ENCODE peak calls at places on chromosomes 7 and 10, in nine cellular contexts. One of them, this sample, is unnamed.

GRCh38 chr10:119290301-119291036 is 83.1 kb downstream of the GRK5 start:
- DNase-seq in SK-N-SH: no peak
- DNase-seq in left ventricle myocardium inferior: no peak
- DNase-seq in Panc1: no peak
- DNase-seq in psoas muscle: no peak
- DNase-seq in thoracic aorta: no peak
- DNase-seq in AG04450: no peak
- DNase-seq in ovary: no peak
- DNase-seq in GM12878: no peak
- DNase-seq in this sample: no peak

GRCh38 chr7:141220263-141220662 is 146.4 kb downstream of the TMEM178B start:
- DNase-seq in SK-N-SH: peak; percentile 86
- DNase-seq in left ventricle myocardium inferior: no peak
- DNase-seq in Panc1: no peak
- DNase-seq in psoas muscle: no peak
- DNase-seq in thoracic aorta: no peak
- DNase-seq in AG04450: no peak
- DNase-seq in ovary: no peak
- DNase-seq in GM12878: no peak
- DNase-seq in this sample: no peak

GRCh38 chr7:8435120-8435519 is 1.7 kb downstream of the NXPH1 start:
- DNase-seq in SK-N-SH: no peak
- DNase-seq in left ventricle myocardium inferior: no peak
- DNase-seq in Panc1: no peak
- DNase-seq in psoas muscle: no peak
- DNase-seq in thoracic aorta: no peak
- DNase-seq in AG04450: no peak
- DNase-seq in ovary: no peak
- DNase-seq in GM12878: no peak
- DNase-seq in this sample: no peak

GRCh38 chr10:127117125-127117524 is 79.3 kb downstream of the INSYN2A start:
- DNase-seq in SK-N-SH: no peak
- DNase-seq in left ventricle myocardium inferior: peak; percentile 59
- DNase-seq in Panc1: no peak
- DNase-seq in psoas muscle: peak; percentile 47
- DNase-seq in thoracic aorta: no peak
- DNase-seq in AG04450: peak; percentile 13
- DNase-seq in ovary: peak; percentile 62
- DNase-seq in GM12878: no peak
- DNase-seq in this sample: no peak

GRCh38 chr10:122085423-122085911 is 96.5 kb downstream of the TACC2 start:
- DNase-seq in SK-N-SH: no peak
- DNase-seq in left ventricle myocardium inferior: no peak
- DNase-seq in Panc1: no peak
- DNase-seq in psoas muscle: no peak
- DNase-seq in thoracic aorta: no peak
- DNase-seq in AG04450: no peak
- DNase-seq in ovary: no peak
- DNase-seq in GM12878: no peak
- DNase-seq in this sample: no peak

GRCh38 chr10:115921795-115922194 is 351.2 kb downstream of the GFRA1 start:
- DNase-seq in SK-N-SH: no peak
- DNase-seq in left ventricle myocardium inferior: no peak
- DNase-seq in Panc1: no peak
- DNase-seq in psoas muscle: no peak
- DNase-seq in thoracic aorta: no peak
- DNase-seq in AG04450: no peak
- DNase-seq in ovary: no peak
- DNase-seq in GM12878: no peak
- DNase-seq in this sample: no peak

GRCh38 chr7:91685544-91685943 is 195.0 kb downstream of the MTERF1 start:
- DNase-seq in SK-N-SH: no peak
- DNase-seq in left ventricle myocardium inferior: no peak
- DNase-seq in Panc1: no peak
- DNase-seq in psoas muscle: no peak
- DNase-seq in thoracic aorta: no peak
- DNase-seq in AG04450: no peak
- DNase-seq in ovary: no peak
- DNase-seq in GM12878: no peak
- DNase-seq in this sample: no peak

GRCh38 chr10:12823361-12823760 is 178.2 kb downstream of the CCDC3 start:
- DNase-seq in SK-N-SH: no peak
- DNase-seq in left ventricle myocardium inferior: no peak
- DNase-seq in Panc1: no peak
- DNase-seq in psoas muscle: no peak
- DNase-seq in thoracic aorta: no peak
- DNase-seq in AG04450: no peak
- DNase-seq in ovary: no peak
- DNase-seq in GM12878: no peak
- DNase-seq in this sample: no peak

GRCh38 chr7:151940048-151940845 is 16.0 kb upstream of the GALNTL5 start:
- DNase-seq in SK-N-SH: peak; percentile 57
- DNase-seq in left ventricle myocardium inferior: peak; percentile 39
- DNase-seq in Panc1: peak; percentile 50
- DNase-seq in psoas muscle: peak; percentile 49
- DNase-seq in thoracic aorta: no peak
- DNase-seq in AG04450: no peak
- DNase-seq in ovary: no peak
- DNase-seq in GM12878: no peak
- DNase-seq in this sample: no peak

GRCh38 chr10:6101181-6101580 is 12.3 kb downstream of the RBM17 start:
- DNase-seq in SK-N-SH: no peak
- DNase-seq in left ventricle myocardium inferior: no peak
- DNase-seq in Panc1: no peak
- DNase-seq in psoas muscle: no peak
- DNase-seq in thoracic aorta: no peak
- DNase-seq in AG04450: no peak
- DNase-seq in ovary: no peak
- DNase-seq in GM12878: no peak
- DNase-seq in this sample: no peak

GRCh38 chr10:7464703-7465102 is 53.9 kb upstream of the SFMBT2 start:
- DNase-seq in SK-N-SH: no peak
- DNase-seq in left ventricle myocardium inferior: no peak
- DNase-seq in Panc1: no peak
- DNase-seq in psoas muscle: no peak
- DNase-seq in thoracic aorta: no peak
- DNase-seq in AG04450: no peak
- DNase-seq in ovary: peak; percentile 70
- DNase-seq in GM12878: no peak
- DNase-seq in this sample: no peak

GRCh38 chr7:140537750-140538482 is 58.6 kb upstream of the MKRN1 start:
- DNase-seq in SK-N-SH: no peak
- DNase-seq in left ventricle myocardium inferior: no peak
- DNase-seq in Panc1: no peak
- DNase-seq in psoas muscle: no peak
- DNase-seq in thoracic aorta: no peak
- DNase-seq in AG04450: no peak
- DNase-seq in ovary: no peak
- DNase-seq in GM12878: no peak
- DNase-seq in this sample: no peak

GRCh38 chr10:103849880-103850571 is 5.3 kb downstream of the SH3PXD2A start:
- DNase-seq in SK-N-SH: no peak
- DNase-seq in left ventricle myocardium inferior: no peak
- DNase-seq in Panc1: peak; percentile 42
- DNase-seq in psoas muscle: peak; percentile 56
- DNase-seq in thoracic aorta: peak; percentile 50
- DNase-seq in AG04450: no peak
- DNase-seq in ovary: no peak
- DNase-seq in GM12878: no peak
- DNase-seq in this sample: no peak

GRCh38 chr7:70143089-70144044 is 545.1 kb downstream of the AUTS2 start:
- DNase-seq in SK-N-SH: peak; percentile 40
- DNase-seq in left ventricle myocardium inferior: no peak
- DNase-seq in Panc1: no peak
- DNase-seq in psoas muscle: no peak
- DNase-seq in thoracic aorta: no peak
- DNase-seq in AG04450: no peak
- DNase-seq in ovary: no peak
- DNase-seq in GM12878: no peak
- DNase-seq in this sample: no peak

GRCh38 chr10:49153971-49154370 is 20.1 kb upstream of the FAM170B start:
- DNase-seq in SK-N-SH: no peak
- DNase-seq in left ventricle myocardium inferior: no peak
- DNase-seq in Panc1: no peak
- DNase-seq in psoas muscle: no peak
- DNase-seq in thoracic aorta: no peak
- DNase-seq in AG04450: no peak
- DNase-seq in ovary: no peak
- DNase-seq in GM12878: no peak
- DNase-seq in this sample: no peak

DNA sequence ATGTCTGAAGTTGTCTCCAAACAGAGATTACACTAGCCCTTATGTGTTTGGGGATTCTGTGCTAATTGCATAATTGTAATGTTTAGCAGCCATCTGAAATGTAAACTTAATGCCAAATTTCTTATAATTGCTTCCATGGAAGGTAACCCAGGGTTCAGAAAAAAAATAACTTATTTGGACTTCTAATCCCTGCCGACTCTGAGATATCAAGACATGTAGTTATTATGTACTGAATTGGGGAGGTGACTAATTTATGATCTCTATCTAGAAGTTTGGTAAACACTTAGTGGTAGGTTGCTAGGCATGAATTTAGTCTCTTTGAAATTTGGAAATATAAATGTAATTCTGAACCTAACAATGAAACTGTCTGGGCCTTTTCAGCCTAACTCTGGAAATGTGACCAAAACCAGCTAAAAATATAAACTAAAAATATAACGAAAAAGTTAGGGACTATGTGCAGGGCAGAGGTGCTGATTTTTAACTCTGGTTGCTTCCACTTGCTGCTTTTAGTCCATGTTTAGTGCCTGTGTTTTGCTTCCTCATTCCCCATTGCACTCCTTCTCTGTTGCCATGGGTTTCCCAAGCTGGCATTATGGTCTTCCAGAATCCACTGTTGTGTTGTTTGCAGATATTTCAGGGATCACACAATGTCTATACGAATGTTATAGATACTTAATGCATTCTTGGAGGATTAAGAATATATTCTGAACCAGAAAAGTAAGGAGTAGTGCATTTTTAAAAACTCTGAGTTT is 54.8 kb downstream of the MCU start:
- DNase-seq in SK-N-SH: no peak
- DNase-seq in left ventricle myocardium inferior: no peak
- DNase-seq in Panc1: no peak
- DNase-seq in psoas muscle: no peak
- DNase-seq in thoracic aorta: no peak
- DNase-seq in AG04450: no peak
- DNase-seq in ovary: no peak
- DNase-seq in GM12878: no peak
- DNase-seq in this sample: no peak
- H3K27ac ChIP-seq in SK-N-SH: no peak overlapping the region
- H3K27ac ChIP-seq in left ventricle myocardium inferior: no peak overlapping the region
- H3K27ac ChIP-seq in Panc1: no peak overlapping the region
- H3K27ac ChIP-seq in psoas muscle: no peak overlapping the region
- H3K27ac ChIP-seq in thoracic aorta: no peak overlapping the region
- H3K27ac ChIP-seq in AG04450: no peak overlapping the region
- H3K27ac ChIP-seq in ovary: no peak overlapping the region
- H3K27ac ChIP-seq in GM12878: no peak overlapping the region
- H3K27ac ChIP-seq in this sample: no peak overlapping the region

GRCh38 chr10:1142596-1142995 is 86.4 kb downstream of the WDR37 start:
- DNase-seq in SK-N-SH: no peak
- DNase-seq in left ventricle myocardium inferior: no peak
- DNase-seq in Panc1: no peak
- DNase-seq in psoas muscle: no peak
- DNase-seq in thoracic aorta: no peak
- DNase-seq in AG04450: no peak
- DNase-seq in ovary: no peak
- DNase-seq in GM12878: no peak
- DNase-seq in this sample: no peak
- TF ChIP-seq CTCF in SK-N-SH: peak; percentile 22
- TF ChIP-seq CTCF in left ventricle myocardium inferior: no peak
- TF ChIP-seq CTCF in Panc1: no peak
- TF ChIP-seq CTCF in psoas muscle: no peak
- TF ChIP-seq CTCF in thoracic aorta: no peak
- TF ChIP-seq CTCF in AG04450: no peak
- TF ChIP-seq CTCF in ovary: no peak
- TF ChIP-seq CTCF in GM12878: peak; percentile 51
- TF ChIP-seq CTCF in this sample: no peak

DNA sequence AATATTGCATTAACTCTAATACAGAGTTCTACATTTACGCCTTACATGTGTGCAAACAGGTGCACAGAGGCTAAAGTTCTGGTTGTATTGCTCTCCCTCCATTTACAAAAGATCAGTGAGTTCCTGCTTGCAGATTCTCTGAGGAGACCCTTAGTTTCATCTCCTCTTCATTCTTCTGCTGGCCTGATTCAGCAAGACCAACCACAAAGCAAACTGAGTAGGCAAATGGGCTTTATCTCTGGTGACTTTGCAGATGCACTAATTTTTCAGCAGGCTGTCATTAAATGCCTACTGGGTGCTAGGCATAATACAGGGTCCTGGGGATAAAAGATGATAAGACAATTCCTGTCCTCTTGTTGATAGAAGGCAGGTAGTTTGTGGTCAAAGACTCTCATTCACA is 56.4 kb downstream of the MET start:
- DNase-seq in SK-N-SH: no peak
- DNase-seq in left ventricle myocardium inferior: no peak
- DNase-seq in Panc1: no peak
- DNase-seq in psoas muscle: no peak
- DNase-seq in thoracic aorta: no peak
- DNase-seq in AG04450: no peak
- DNase-seq in ovary: no peak
- DNase-seq in GM12878: no peak
- DNase-seq in this sample: no peak
- H3K27ac ChIP-seq in SK-N-SH: no peak overlapping the region
- H3K27ac ChIP-seq in left ventricle myocardium inferior: no peak overlapping the region
- H3K27ac ChIP-seq in Panc1: no peak overlapping the region
- H3K27ac ChIP-seq in psoas muscle: no peak overlapping the region
- H3K27ac ChIP-seq in thoracic aorta: no peak overlapping the region
- H3K27ac ChIP-seq in AG04450: no peak overlapping the region
- H3K27ac ChIP-seq in ovary: no peak overlapping the region
- H3K27ac ChIP-seq in GM12878: no peak overlapping the region
- H3K27ac ChIP-seq in this sample: no peak overlapping the region

GRCh38 chr7:147952918-147953317 is 637.6 kb upstream of the C7orf33 start:
- DNase-seq in SK-N-SH: no peak
- DNase-seq in left ventricle myocardium inferior: no peak
- DNase-seq in Panc1: no peak
- DNase-seq in psoas muscle: no peak
- DNase-seq in thoracic aorta: no peak
- DNase-seq in AG04450: no peak
- DNase-seq in ovary: no peak
- DNase-seq in GM12878: no peak
- DNase-seq in this sample: no peak
- TF ChIP-seq CTCF in SK-N-SH: no peak
- TF ChIP-seq CTCF in left ventricle myocardium inferior: no peak
- TF ChIP-seq CTCF in Panc1: no peak
- TF ChIP-seq CTCF in psoas muscle: no peak
- TF ChIP-seq CTCF in thoracic aorta: no peak
- TF ChIP-seq CTCF in AG04450: no peak
- TF ChIP-seq CTCF in ovary: no peak
- TF ChIP-seq CTCF in GM12878: no peak
- TF ChIP-seq CTCF in this sample: no peak